ENCODE peak calls at places on chromosomes 6 and 20, in four cellular contexts. Q is IMR-90, C is K562, Y is HepG2. A is an unnamed sample.

GRCh38 chr6:156028310-156029131 is 572.9 kb upstream of the NOX3 start:
- DNase-seq in Q (no peak), C (no peak), Y (no peak), A (no peak)

GRCh38 chr20:709864-710761 is 34.5 kb upstream of the SCRT2 start:
- DNase-seq in Q (no peak), C (no peak), Y (no peak), A (no peak)

GRCh38 chr6:53651149-53651763 is 14.3 kb downstream of the KLHL31 start:
- DNase-seq in Q (peak), C (peak), Y (peak), A (peak)

GRCh38 chr6:11744753-11745152 is 33.9 kb downstream of the ADTRP start:
- DNase-seq in Q (peak), C (no peak), Y (no peak), A (no peak)

GRCh38 chr20:62356143-62356947 is 10.8 kb downstream of the LAMA5 start:
- DNase-seq in Q (no peak), C (no peak), Y (no peak), A (peak)

GRCh38 chr6:162671580-162672165 is 55.9 kb downstream of the PRKN start:
- DNase-seq in Q (no peak), C (no peak), Y (no peak), A (no peak)

GRCh38 chr6:12331951-12332749 is 42.0 kb downstream of the EDN1 start:
- DNase-seq in Q (peak), C (no peak), Y (peak), A (peak)

GRCh38 chr6:5950448-5950847 is 56.3 kb downstream of the NRN1 start:
- DNase-seq in Q (no peak), C (peak), Y (no peak), A (no peak)

GRCh38 chr6:157206359-157206815 is 116.9 kb downstream of the TMEM242 start:
- DNase-seq in Q (no peak), C (no peak), Y (no peak), A (no peak)

GRCh38 chr6:168184701-168185100 is 105.7 kb upstream of the FRMD1 start:
- DNase-seq in Q (no peak), C (no peak), Y (no peak), A (no peak)

GRCh38 chr6:152309006-152309405 is 328.2 kb downstream of the SYNE1 start:
- DNase-seq in Q (no peak), C (no peak), Y (no peak), A (no peak)

GRCh38 chr6:156828280-156828703 is 51.1 kb downstream of the ARID1B start:
- DNase-seq in Q (peak), C (no peak), Y (peak), A (peak)

GRCh38 chr20:37987602-37988290 is 45.5 kb downstream of the TTI1 start:
- DNase-seq in Q (no peak), C (no peak), Y (no peak), A (no peak)

GRCh38 chr20:20628314-20628713 is 84.1 kb downstream of the RALGAPA2 start:
- DNase-seq in Q (no peak), C (no peak), Y (no peak), A (no peak)

GRCh38 chr20:29079769-29080690 is 2177.4 kb upstream of the DEFB115 start:
- DNase-seq in Q (no peak), C (peak), Y (peak), A (peak)

GRCh38 chr6:166258854-166259276 is 49.3 kb downstream of the PRR18 start:
- DNase-seq in Q (no peak), C (no peak), Y (no peak), A (no peak)

GRCh38 chr20:17109307-17109706 is 117.5 kb upstream of the PCSK2 start:
- DNase-seq in Q (no peak), C (no peak), Y (no peak), A (no peak)

GRCh38 chr6:106692112-106692822 is 62.9 kb downstream of the QRSL1 start:
- DNase-seq in Q (peak), C (no peak), Y (no peak), A (peak)

GRCh38 chr20:38706482-38706881 is 17.8 kb upstream of the SLC32A1 start:
- DNase-seq in Q (no peak), C (no peak), Y (no peak), A (no peak)

GRCh38 chr6:82750570-82750969 is 315.1 kb downstream of the UBE3D start:
- DNase-seq in Q (peak), C (no peak), Y (no peak), A (no peak)

GRCh38 chr6:90401933-90402830 is 105.5 kb upstream of the BACH2 start:
- DNase-seq in Q (peak), C (peak), Y (no peak), A (no peak)

GRCh38 chr20:37193821-37194220 is 14.5 kb upstream of the MROH8 start:
- DNase-seq in Q (no peak), C (no peak), Y (no peak), A (no peak)

GRCh38 chr6:122653094-122653493 is 42.9 kb downstream of the PKIB start:
- DNase-seq in Q (peak), C (no peak), Y (peak), A (no peak)

GRCh38 chr6:33925869-33926268 is 122.1 kb upstream of the MLN start:
- DNase-seq in Q (no peak), C (no peak), Y (no peak), A (no peak)
- TF ChIP-seq MAZ in Q (no peak), C (no peak), Y (no peak), A (no peak)

GRCh38 chr20:33191484-33191883 is 23.5 kb downstream of the BPIFA2 start:
- DNase-seq in Q (no peak), C (no peak), Y (no peak), A (no peak)
- TF ChIP-seq MAZ in Q (no peak), C (no peak), Y (no peak), A (no peak)

GRCh38 chr6:137976430-137976829 is 109.4 kb downstream of the TNFAIP3 start:
- DNase-seq in Q (no peak), C (no peak), Y (no peak), A (no peak)
- TF ChIP-seq MAZ in Q (no peak), C (no peak), Y (no peak), A (no peak)

GRCh38 chr6:41576667-41577066 is 30.5 kb downstream of the FOXP4 start:
- DNase-seq in Q (no peak), C (no peak), Y (no peak), A (no peak)
- TF ChIP-seq MAZ in Q (no peak), C (no peak), Y (no peak), A (no peak)

DNA sequence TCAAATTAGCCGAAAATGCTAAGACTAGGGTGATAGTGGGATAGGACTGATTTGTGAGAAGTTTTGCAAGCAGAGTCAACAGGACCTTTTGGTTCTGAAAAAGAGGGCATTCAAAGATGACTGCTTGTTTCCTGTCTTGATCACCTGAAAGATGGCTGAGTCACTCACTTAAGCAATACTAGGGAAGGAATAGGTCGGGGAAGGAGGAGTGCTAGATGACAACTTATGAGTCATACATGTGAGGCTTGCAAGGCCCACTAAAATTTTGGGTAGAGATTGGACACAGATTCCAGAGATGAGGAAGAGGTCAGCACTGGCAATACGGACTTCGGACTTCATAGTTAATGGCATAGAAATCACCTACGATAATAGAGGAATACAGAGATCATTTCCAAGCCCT is 89.2 kb downstream of the FAM83B start:
- DNase-seq in Q (peak), C (no peak), Y (no peak), A (peak)
- TF ChIP-seq MAZ in Q (no peak), C (no peak), Y (no peak), A (no peak)

DNA sequence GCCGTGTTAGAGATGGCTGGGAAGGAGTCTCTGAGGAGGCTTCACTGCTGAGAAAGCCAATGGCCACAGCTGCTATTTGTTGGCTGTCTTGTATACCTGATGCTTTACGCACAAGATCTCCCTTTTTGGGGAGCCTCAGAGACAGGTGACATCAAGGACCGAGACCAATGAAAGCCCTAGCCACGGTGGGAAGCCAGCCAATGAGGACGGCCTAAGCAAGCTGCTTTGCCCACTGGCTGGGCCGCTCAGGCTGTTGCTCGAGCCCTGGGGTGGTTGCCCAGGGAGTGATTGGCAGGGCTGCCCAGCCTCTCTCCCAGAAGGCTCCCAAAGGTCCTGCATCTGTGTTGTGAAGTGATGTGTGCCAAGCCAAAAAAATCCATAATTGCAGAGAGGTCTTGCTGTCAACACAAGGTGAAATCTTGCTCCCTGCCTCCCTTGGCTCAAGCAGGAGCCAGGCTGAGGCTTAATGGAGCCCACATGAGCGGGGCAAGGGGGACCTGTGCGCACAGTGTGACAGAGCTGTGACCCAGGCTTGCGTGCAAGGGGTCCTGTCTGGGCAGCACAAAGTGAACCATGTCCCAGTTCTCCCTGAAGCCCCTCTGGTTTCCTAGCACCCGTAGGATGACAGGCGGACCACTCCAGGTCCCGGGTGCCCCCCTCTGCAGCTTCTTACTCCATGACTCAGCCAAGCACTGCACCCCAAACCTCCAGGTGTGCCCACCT is 4.3 kb downstream of the MMP24OS start:
- DNase-seq in Q (no peak), C (no peak), Y (no peak), A (no peak)
- TF ChIP-seq MAZ in Q (no peak), C (no peak), Y (no peak), A (no peak)

GRCh38 chr6:125751334-125751916 is 2.0 kb downstream of the HEY2 start:
- DNase-seq in Q (no peak), C (no peak), Y (no peak), A (no peak)

GRCh38 chr6:125749864-125750691 is 646 bp downstream of the HEY2 start:
- DNase-seq in Q (no peak), C (no peak), Y (no peak), A (no peak)

GRCh38 chr6:125749112-125749863 is at the start of gene HEY2:
- DNase-seq in Q (peak), C (peak), Y (peak), A (peak)

GRCh38 chr6:125752773-125753172 is 3.3 kb downstream of the HEY2 start:
- DNase-seq in Q (no peak), C (no peak), Y (no peak), A (no peak)

DNA sequence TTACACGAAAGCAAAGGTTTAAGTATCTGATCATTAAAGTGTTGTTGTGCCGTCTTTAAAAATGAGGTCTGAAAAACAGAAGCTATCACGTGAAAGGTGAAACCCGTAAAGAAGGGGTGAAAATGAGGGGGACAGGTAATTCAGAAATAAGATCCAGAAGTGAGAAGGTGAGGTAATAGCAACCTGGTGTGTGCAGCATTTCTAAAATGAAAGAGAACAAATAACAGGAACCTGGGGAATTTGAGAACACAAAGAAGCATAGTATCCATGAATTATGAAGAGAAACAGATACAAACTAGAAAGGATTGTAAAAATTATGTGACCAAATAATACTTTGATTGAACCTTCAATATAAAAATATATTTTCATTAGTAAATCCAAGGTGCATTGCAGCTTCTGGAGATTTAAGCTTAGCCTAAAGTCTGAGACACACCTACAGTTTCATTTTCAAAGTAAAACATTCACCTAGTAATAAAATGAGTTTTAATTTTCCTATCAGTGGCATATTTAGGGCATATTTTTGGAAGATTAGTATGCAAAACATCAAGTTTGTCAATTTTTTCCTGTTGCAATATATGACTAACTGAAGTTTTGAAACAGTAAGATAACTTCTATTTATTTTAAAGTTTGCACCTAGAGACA is 1.4 kb downstream of the HEY2 start:
- DNase-seq in Q (no peak), C (no peak), Y (no peak), A (no peak)
- TF ChIP-seq MAZ in Q (no peak), C (no peak), Y (no peak), A (no peak)

GRCh38 chr20:6533321-6533720 is 234.2 kb upstream of the BMP2 start:
- DNase-seq in Q (peak), C (no peak), Y (no peak), A (no peak)
- TF ChIP-seq MAZ in Q (no peak), C (no peak), Y (no peak), A (no peak)

DNA sequence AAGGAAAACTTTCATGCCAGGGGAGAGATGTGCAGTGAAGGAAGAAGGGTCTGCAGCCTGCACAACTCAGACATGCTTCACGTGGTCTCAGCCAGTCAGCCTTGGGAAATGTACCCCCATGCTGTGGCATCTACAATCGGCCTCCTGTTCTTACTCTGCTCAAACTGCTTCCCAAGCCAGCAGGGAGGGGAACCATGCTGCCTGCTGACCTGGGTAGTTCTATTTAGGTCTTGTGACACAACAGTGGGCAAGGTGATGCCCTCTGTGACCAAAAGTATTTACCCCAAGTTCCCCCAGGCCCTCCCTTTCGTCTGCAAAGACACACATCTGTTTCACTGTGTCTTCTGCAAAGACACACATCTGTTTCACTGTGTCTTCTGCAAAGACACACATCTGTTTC is 106.9 kb downstream of the SLC23A2 start:
- DNase-seq in Q (no peak), C (no peak), Y (no peak), A (no peak)
- TF ChIP-seq MAZ in Q (no peak), C (no peak), Y (no peak), A (no peak)

A was measured in A549.